ENCODE peak calls at places on chromosomes 4 and X, in nine cellular contexts. T is GM12865; M is testis; U is HCEC 1CT; E is stimulated activated CD4-positive, alpha-beta T cell treated with anti-CD3 and anti-CD28 coated beads, TNF-alpha, amount 100 ng/mL, for 24 hours; X is activated CD4-positive, alpha-beta T cell treated with anti-CD3 and anti-CD28 coated beads, Interleukin-2, amount 10 ng/mL, durations not matched to agents 7 days and 5 days; S is T-helper 9 cell; J is uterus; N is pons. Z is an unnamed sample.

GRCh38 chr4:3520796-3521600 is 11.2 kb downstream of the LRPAP1 start:
- DNase-seq in X (no peak), S (no peak), T (no peak), M (no peak), J (peak), E (no peak), N (no peak), U (no peak), Z (no peak)

GRCh38 chr4:3285558-3286334 is 7.1 kb upstream of the RGS12 start:
- DNase-seq in U (no peak), T (no peak), N (peak), S (no peak), J (no peak), M (peak), X (no peak), E (no peak), Z (no peak)

GRCh38 chr4:151530783-151531182 is 121.8 kb downstream of the FHIP1A start:
- DNase-seq in S (no peak), E (no peak), T (no peak), U (no peak), N (peak), X (no peak), M (no peak), J (no peak), Z (no peak)

GRCh38 chrX:37347420-37347819 is 1.7 kb upstream of the PRRG1 start:
- DNase-seq in S (no peak), U (peak), J (no peak), E (no peak), M (no peak), N (no peak), X (no peak), T (no peak), Z (no peak)

GRCh38 chr4:10619855-10620254 is 64.7 kb downstream of the CLNK start:
- DNase-seq in S (no peak), T (no peak), X (no peak), J (no peak), U (no peak), N (no peak), M (no peak), E (no peak), Z (no peak)

GRCh38 chrX:6678313-6678712 is 143.4 kb upstream of the VCX3A start:
- DNase-seq in X (no peak), J (no peak), N (no peak), U (no peak), T (no peak), M (no peak), E (no peak), S (no peak), Z (no peak)

GRCh38 chrX:15785176-15785735 is 5.0 kb upstream of the ZRSR2 start:
- DNase-seq in T (no peak), J (no peak), N (no peak), U (no peak), M (no peak), S (no peak), E (no peak), X (no peak), Z (no peak)

GRCh38 chr4:51894246-51894645 is 51.3 kb downstream of the DCUN1D4 start:
- DNase-seq in S (no peak), E (no peak), J (no peak), T (no peak), X (no peak), M (no peak), U (peak), N (no peak), Z (no peak)

GRCh38 chrX:129496625-129497024 is 26.7 kb downstream of the SMARCA1 start:
- DNase-seq in M (no peak), N (no peak), E (no peak), S (no peak), X (no peak), U (peak), J (no peak), T (no peak), Z (peak)

GRCh38 chr4:634599-634985 is 9.2 kb downstream of the PDE6B start:
- DNase-seq in M (no peak), E (no peak), J (no peak), X (no peak), S (no peak), T (no peak), N (no peak), U (no peak), Z (no peak)

GRCh38 chr4:151766691-151767090 is 5.9 kb upstream of the GATB start:
- DNase-seq in N (no peak), U (no peak), J (no peak), E (no peak), M (no peak), S (no peak), X (peak), T (peak), Z (no peak)

GRCh38 chrX:39766882-39767281 is 330.9 kb downstream of the BCOR start:
- DNase-seq in M (peak), S (no peak), T (no peak), X (no peak), N (no peak), J (no peak), U (no peak), E (no peak), Z (no peak)

GRCh38 chrX:30039768-30040167 is 175.6 kb upstream of the MAGEB2 start:
- DNase-seq in E (no peak), T (no peak), J (no peak), N (no peak), U (peak), X (no peak), M (no peak), S (no peak), Z (peak)

GRCh38 chr4:101651778-101652177 is 138.8 kb upstream of the BANK1 start:
- DNase-seq in J (no peak), N (no peak), X (no peak), U (peak), T (no peak), E (no peak), M (no peak), S (no peak), Z (no peak)

GRCh38 chr4:165709973-165710526 is 163.0 kb upstream of the TLL1 start:
- DNase-seq in N (no peak), E (no peak), T (no peak), J (no peak), U (no peak), S (no peak), M (no peak), X (no peak), Z (no peak)

GRCh38 chrX:11535156-11535919 is 130.4 kb downstream of the ARHGAP6 start:
- DNase-seq in E (no peak), U (no peak), N (no peak), T (no peak), J (no peak), M (no peak), S (no peak), X (no peak), Z (no peak)

GRCh38 chr4:140151700-140152014 is 2.3 kb downstream of the MAML3 start:
- DNase-seq in E (peak), T (no peak), S (peak), X (peak), U (peak), J (peak), M (peak), N (peak), Z (peak)

GRCh38 chrX:1361275-1361674 is 24.7 kb downstream of the IL3RA start:
- DNase-seq in E (no peak), X (no peak), M (no peak), T (no peak), S (no peak), J (no peak), U (no peak), N (no peak), Z (no peak)

GRCh38 chrX:153582896-153583295 is 16.0 kb downstream of the CCNQ start:
- DNase-seq in T (peak), E (peak), S (peak), U (no peak), M (no peak), J (no peak), X (peak), N (no peak), Z (no peak)

GRCh38 chrX:7158468-7158990 is 10.6 kb upstream of the PUDP start:
- DNase-seq in X (no peak), U (no peak), J (no peak), S (no peak), N (no peak), M (no peak), T (no peak), E (no peak), Z (no peak)

GRCh38 chrX:9911479-9911878 is 55.7 kb upstream of the CLDN34 start:
- DNase-seq in X (no peak), J (no peak), N (no peak), T (no peak), M (no peak), S (no peak), U (peak), E (no peak), Z (no peak)

GRCh38 chr4:119471259-119471658 is 149.3 kb upstream of the FABP2 start:
- DNase-seq in N (no peak), T (peak), J (no peak), X (no peak), E (no peak), M (no peak), U (no peak), S (no peak), Z (no peak)

GRCh38 chr4:89314291-89314690 is 6.7 kb upstream of the GPRIN3 start:
- DNase-seq in E (no peak), U (peak), T (no peak), J (no peak), X (no peak), M (no peak), N (no peak), S (no peak), Z (no peak)

GRCh38 chr4:153528705-153529493 is 62.7 kb downstream of the TMEM131L start:
- DNase-seq in N (no peak), X (no peak), U (no peak), S (no peak), E (no peak), T (peak), M (no peak), J (no peak), Z (no peak)

GRCh38 chrX:8868906-8869305 is 67.7 kb upstream of the FAM9A start:
- DNase-seq in J (no peak), M (no peak), X (no peak), T (no peak), E (no peak), S (no peak), N (peak), U (peak), Z (peak)

GRCh38 chrX:110026099-110026844 is 23.4 kb downstream of the TMEM164 start:
- DNase-seq in E (no peak), M (no peak), S (no peak), T (no peak), X (no peak), N (no peak), J (no peak), U (no peak), Z (no peak)